ENCODE peak calls at places on chromosomes 4 and X, in six cellular contexts. V is HCT116; C is heart left ventricle; E is endothelial cell of umbilical vein; F is CD8-positive, alpha-beta memory T cell; M is mammary epithelial cell. S is an unnamed sample.

GRCh38 chrX:131402124-131402811 is 113.2 kb upstream of the IGSF1 start:
- DNase-seq in F (no peak), E (no peak), C (no peak), M (no peak), V (no peak), S (no peak)

GRCh38 chr4:7160439-7160838 is 31.9 kb upstream of the SORCS2 start:
- DNase-seq in M (no peak), C (no peak), E (no peak), F (no peak), V (no peak), S (peak; percentile 5)

GRCh38 chrX:153684447-153685178 is 3.1 kb upstream of the SLC6A8 start:
- DNase-seq in F (no peak), M (no peak), V (no peak), E (no peak), C (peak; percentile 5), S (no peak)

GRCh38 chrX:115650916-115651315 is 89.9 kb downstream of the PLS3 start:
- DNase-seq in C (no peak), V (peak; percentile 23), M (peak; percentile 44), E (peak; percentile 31), F (no peak), S (no peak)

GRCh38 chr4:15777697-15778096 is 431 bp upstream of the CD38 start:
- DNase-seq in F (no peak), E (no peak), V (no peak), C (no peak), M (no peak), S (no peak)

GRCh38 chr4:4860381-4860802 is 927 bp downstream of the MSX1 start:
- DNase-seq in M (no peak), F (no peak), V (no peak), C (no peak), E (peak; percentile 23), S (no peak)

GRCh38 chrX:109475174-109475891 is 6.6 kb downstream of the GUCY2F start:
- DNase-seq in C (peak; percentile 17), F (no peak), E (peak; percentile 58), V (peak; percentile 54), M (peak; percentile 27), S (no peak)

GRCh38 chr4:124854968-124855367 is 142.4 kb upstream of the ANKRD50 start:
- DNase-seq in V (no peak), F (no peak), C (no peak), E (no peak), M (peak; percentile 32), S (no peak)

GRCh38 chr4:73871911-73872310 is 2.7 kb downstream of the CXCL1 start:
- DNase-seq in E (peak; percentile 37), M (no peak), V (no peak), F (no peak), C (no peak), S (no peak)

GRCh38 chr4:76622717-76623116 is 187.7 kb downstream of the SHROOM3 start:
- DNase-seq in F (no peak), M (no peak), C (no peak), V (no peak), E (no peak), S (no peak)

GRCh38 chrX:72238183-72238582 is 644 bp downstream of the ERCC6L start:
- DNase-seq in V (no peak), F (no peak), M (no peak), C (no peak), E (no peak), S (no peak)

GRCh38 chrX:45266456-45266855 is 65.8 kb upstream of the DIPK2B start:
- DNase-seq in M (no peak), V (no peak), F (no peak), E (peak; percentile 24), C (no peak), S (no peak)

GRCh38 chrX:45258741-45259402 is 58.2 kb upstream of the DIPK2B start:
- DNase-seq in M (no peak), F (no peak), V (no peak), E (no peak), C (no peak), S (no peak)

GRCh38 chrX:45264865-45265264 is 64.2 kb upstream of the DIPK2B start:
- DNase-seq in V (no peak), F (no peak), M (no peak), E (no peak), C (peak; percentile 17), S (no peak)

GRCh38 chrX:45261005-45261404 is 60.3 kb upstream of the DIPK2B start:
- DNase-seq in C (no peak), E (no peak), V (no peak), M (no peak), F (no peak), S (no peak)
- H3K4me1 ChIP-seq in C (no peaks in the 10 kb centered on the region), E (no peaks in the 10 kb centered on the region), V (no peaks in the 10 kb centered on the region), M (no peaks in the 10 kb centered on the region), F (no peaks in the 10 kb centered on the region), S (no peaks in the 10 kb centered on the region)

GRCh38 chrX:150692837-150693781 is at the start of gene MTMR1:
- DNase-seq in V (no peak), M (no peak), C (peak; percentile 40), E (peak; percentile 6), F (peak; percentile 53), S (no peak)

GRCh38 chrX:150696836-150697235 is 3.6 kb downstream of the MTMR1 start:
- DNase-seq in F (no peak), E (no peak), V (no peak), C (no peak), M (no peak), S (no peak)

GRCh38 chrX:150693782-150694574 is 782 bp downstream of the MTMR1 start:
- DNase-seq in E (peak; percentile 35), M (peak; percentile 95), F (peak; percentile 71), C (peak; percentile 33), V (peak; percentile 8), S (peak; percentile 10)

GRCh38 chrX:150696264-150696789 is 3.1 kb downstream of the MTMR1 start:
- DNase-seq in C (no peak), F (no peak), V (no peak), E (no peak), M (no peak), S (no peak)

GRCh38 chrX:150694738-150695410 is 1.7 kb downstream of the MTMR1 start:
- DNase-seq in F (no peak), M (no peak), E (no peak), C (no peak), V (no peak), S (no peak)
- H3K4me1 ChIP-seq in F (peaks cover 61% of the 10 kb centered on the region), M (peaks cover 21% of the 10 kb centered on the region), E (peaks cover 13% of the 10 kb centered on the region), C (no peaks in the 10 kb centered on the region), V (peaks cover 7% of the 10 kb centered on the region), S (peaks cover 5% of the 10 kb centered on the region)

GRCh38 chr4:98626350-98626749 is 32.1 kb downstream of the TSPAN5 start:
- DNase-seq in M (peak; percentile 93), E (peak; percentile 91), F (no peak), C (peak; percentile 31), V (peak; percentile 92), S (no peak)

GRCh38 chr4:98627883-98628282 is 30.5 kb downstream of the TSPAN5 start:
- DNase-seq in C (no peak), F (no peak), V (peak; percentile 31), M (peak; percentile 31), E (peak; percentile 64), S (no peak)

GRCh38 chr4:98625920-98626319 is 32.5 kb downstream of the TSPAN5 start:
- DNase-seq in F (no peak), M (peak; percentile 75), E (no peak), C (no peak), V (peak; percentile 38), S (no peak)

GRCh38 chr4:98625399-98625798 is 33.0 kb downstream of the TSPAN5 start:
- DNase-seq in C (no peak), V (no peak), E (peak; percentile 44), F (no peak), M (peak; percentile 15), S (no peak)

GRCh38 chr4:98627477-98627876 is 30.9 kb downstream of the TSPAN5 start:
- DNase-seq in E (no peak), V (no peak), C (no peak), M (no peak), F (no peak), S (no peak)
- H3K4me1 ChIP-seq in E (peaks cover 45% of the 10 kb centered on the region), V (peaks cover 80% of the 10 kb centered on the region), C (peaks cover 21% of the 10 kb centered on the region), M (peaks cover 45% of the 10 kb centered on the region), F (no peaks in the 10 kb centered on the region), S (no peaks in the 10 kb centered on the region)

GRCh38 chrX:39856472-39857121 is 241.2 kb downstream of the BCOR start:
- DNase-seq in C (no peak), E (peak; percentile 49), V (no peak), M (no peak), F (no peak), S (no peak)
- H3K4me1 ChIP-seq in C (peaks cover 13% of the 10 kb centered on the region), E (peaks cover 30% of the 10 kb centered on the region), V (peaks cover 20% of the 10 kb centered on the region), M (peaks cover 11% of the 10 kb centered on the region), F (peaks cover 44% of the 10 kb centered on the region), S (no peaks in the 10 kb centered on the region)